ENCODE peak calls at places on chromosomes 16 and 17, in seven cellular contexts. G is ELF-1; R is activated CD4-positive, alpha-beta T cell treated with anti-CD3 and anti-CD28 coated beads, Interleukin-2, amount 10 ng/mL, durations not matched to agents 7 days and 5 days; X is Caki2; F is fibroblast of the conjunctiva; I is NCI-H2107; W is adrenal gland. B is an unnamed sample.

GRCh38 chr16:12504312-12504711 is 299.4 kb downstream of the CPPED1 start:
- DNase-seq in G (no peak), R (no peak), X (no peak), F (no peak), I (peak), W (no peak), B (no peak)

GRCh38 chr16:13099822-13100221 is 198.4 kb downstream of the SHISA9 start:
- DNase-seq in G (peak), R (no peak), X (no peak), F (no peak), I (no peak), W (no peak), B (no peak)

GRCh38 chr17:21211825-21212479 is 2.0 kb downstream of the TMEM11 start:
- DNase-seq in G (no peak), R (no peak), X (no peak), F (no peak), I (no peak), W (no peak), B (no peak)

GRCh38 chr16:48426244-48427135 is 41.3 kb upstream of the SIAH1 start:
- DNase-seq in G (no peak), R (no peak), X (no peak), F (no peak), I (no peak), W (no peak), B (no peak)

GRCh38 chr17:44758414-44759095 is at the start of gene ADAM11:
- DNase-seq in G (no peak), R (no peak), X (no peak), F (no peak), I (no peak), W (no peak), B (no peak)

GRCh38 chr16:65727534-65728137 is 605.8 kb upstream of the CDH11 start:
- DNase-seq in G (peak), R (no peak), X (no peak), F (no peak), I (no peak), W (no peak), B (no peak)

GRCh38 chr16:891353-891740 is 79.4 kb downstream of the LMF1 start:
- DNase-seq in G (no peak), R (no peak), X (no peak), F (no peak), I (no peak), W (no peak), B (no peak)

GRCh38 chr16:48113471-48113870 is 42.3 kb downstream of the ABCC12 start:
- DNase-seq in G (peak), R (no peak), X (no peak), F (no peak), I (no peak), W (no peak), B (peak)

GRCh38 chr17:39391448-39391847 is 10.0 kb downstream of the FBXL20 start:
- DNase-seq in G (no peak), R (no peak), X (no peak), F (no peak), I (no peak), W (no peak), B (no peak)

GRCh38 chr16:19664166-19664565 is 53.9 kb downstream of the KNOP1 start:
- DNase-seq in G (no peak), R (no peak), X (no peak), F (no peak), I (no peak), W (no peak), B (no peak)

GRCh38 chr17:72370819-72371218 is 250.0 kb downstream of the SOX9 start:
- DNase-seq in G (no peak), R (no peak), X (peak), F (no peak), I (no peak), W (no peak), B (peak)

GRCh38 chr17:33142703-33143299 is 150.3 kb downstream of the ASIC2 start:
- DNase-seq in G (peak), R (peak), X (peak), F (no peak), I (no peak), W (peak), B (peak)

GRCh38 chr17:2363318-2363717 is 26.0 kb downstream of the SGSM2 start:
- DNase-seq in G (no peak), R (no peak), X (no peak), F (no peak), I (no peak), W (no peak), B (no peak)

GRCh38 chr17:12727076-12727750 is 61.5 kb downstream of the MYOCD start:
- DNase-seq in G (no peak), R (no peak), X (peak), F (peak), I (no peak), W (no peak), B (no peak)

GRCh38 chr17:77489239-77489897 is 348.6 kb downstream of the SEC14L1 start:
- DNase-seq in G (no peak), R (no peak), X (no peak), F (no peak), I (no peak), W (no peak), B (no peak)

GRCh38 chr17:142876-143784 is 5.8 kb downstream of the SCGB1C2 start:
- DNase-seq in G (no peak), R (no peak), X (no peak), F (no peak), I (no peak), W (peak), B (no peak)

GRCh38 chr17:50280068-50280467 is 5.8 kb downstream of the TMEM92 start:
- DNase-seq in G (no peak), R (no peak), X (no peak), F (no peak), I (no peak), W (no peak), B (no peak)

GRCh38 chr16:67177743-67178699 is 5.7 kb downstream of the MATCAP1 start:
- DNase-seq in G (peak), R (peak), X (peak), F (no peak), I (peak), W (peak), B (peak)

GRCh38 chr17:39580082-39580468 is 27.6 kb downstream of the NEUROD2 start:
- DNase-seq in G (no peak), R (no peak), X (no peak), F (no peak), I (no peak), W (no peak), B (no peak)

GRCh38 chr17:21368545-21369246 is 7.5 kb upstream of the KCNJ12 start:
- DNase-seq in G (no peak), R (no peak), X (no peak), F (no peak), I (no peak), W (no peak), B (peak)

GRCh38 chr17:80855196-80855967 is 136.3 kb upstream of the CHMP6 start:
- DNase-seq in G (no peak), R (no peak), X (no peak), F (no peak), I (no peak), W (no peak), B (no peak)

GRCh38 chr17:63697341-63698286 is 2.3 kb downstream of the LIMD2 start:
- DNase-seq in G (peak), R (peak), X (no peak), F (no peak), I (peak), W (peak), B (peak)

GRCh38 chr17:48456584-48456983 is 26.6 kb upstream of the SKAP1 start:
- DNase-seq in G (peak), R (peak), X (peak), F (no peak), I (no peak), W (no peak), B (peak)

GRCh38 chr16:5071341-5071680 is 332 bp upstream of the ALG1 start:
- DNase-seq in G (no peak), R (no peak), X (no peak), F (no peak), I (no peak), W (no peak), B (no peak)

GRCh38 chr16:2663553-2664521 is 18.5 kb upstream of the KCTD5 start:
- DNase-seq in G (no peak), R (no peak), X (no peak), F (no peak), I (no peak), W (peak), B (no peak)

B was measured in SW480.